ENCODE peak calls at places on chromosomes 16 and 17, in seven cellular contexts. N, M, I, A, C, F and D are unnamed samples. For H3K27me3, the result is how much of the 10 kb centered on the place peaks cover.

GRCh38 chr16:50591800-50592771 is 43.9 kb downstream of the NKD1 start:
- DNase-seq in N (peak), M (no peak), I (no peak), A (no peak), C (no peak), F (peak), D (no peak)

GRCh38 chr17:12789075-12789975 is at the start of gene ARHGAP44:
- DNase-seq in N (peak), M (peak), I (peak), A (peak), C (peak), F (peak), D (no peak)

GRCh38 chr16:86567701-86568571 is 1.3 kb downstream of the FOXC2 start:
- DNase-seq in N (peak), M (no peak), I (no peak), A (peak), C (peak), F (no peak), D (no peak)

GRCh38 chr17:81512560-81512983 is at the start of gene ACTG1:
- DNase-seq in N (peak), M (peak), I (peak), A (peak), C (peak), F (peak), D (peak)

GRCh38 chr16:81927561-81928185 is 83.6 kb downstream of the SDR42E1 start:
- DNase-seq in N (no peak), M (no peak), I (no peak), A (no peak), C (no peak), F (no peak), D (no peak)

GRCh38 chr17:73371285-73371684 is 59.5 kb upstream of the CDC42EP4 start:
- DNase-seq in N (no peak), M (no peak), I (no peak), A (peak), C (peak), F (no peak), D (peak)

GRCh38 chr17:78132086-78132676 is 1.6 kb downstream of the TMC8 start:
- DNase-seq in N (peak), M (no peak), I (peak), A (no peak), C (no peak), F (no peak), D (no peak)

GRCh38 chr16:3797473-3797872 is 80.1 kb upstream of the TRAP1 start:
- DNase-seq in N (no peak), M (no peak), I (no peak), A (no peak), C (no peak), F (no peak), D (no peak)

GRCh38 chr17:62703776-62704380 is 76.4 kb downstream of the MRC2 start:
- DNase-seq in N (peak), M (peak), I (peak), A (peak), C (peak), F (peak), D (no peak)

GRCh38 chr16:50616386-50616785 is 64.7 kb downstream of the SNX20 start:
- DNase-seq in N (no peak), M (no peak), I (no peak), A (no peak), C (peak), F (no peak), D (no peak)

GRCh38 chr16:19481291-19481690 is 40.6 kb downstream of the GDE1 start:
- DNase-seq in N (no peak), M (no peak), I (no peak), A (no peak), C (peak), F (no peak), D (no peak)

GRCh38 chr17:82865996-82866395 is 26.2 kb upstream of the ZNF750 start:
- DNase-seq in N (no peak), M (no peak), I (no peak), A (no peak), C (no peak), F (no peak), D (no peak)

GRCh38 chr17:82865274-82865673 is 25.5 kb upstream of the ZNF750 start:
- DNase-seq in N (peak), M (no peak), I (no peak), A (no peak), C (no peak), F (no peak), D (no peak)

GRCh38 chr17:82867763-82868325 is 28.0 kb upstream of the ZNF750 start:
- DNase-seq in N (peak), M (no peak), I (no peak), A (no peak), C (no peak), F (no peak), D (no peak)

GRCh38 chr17:82864721-82865240 is 25.0 kb upstream of the ZNF750 start:
- DNase-seq in N (peak), M (no peak), I (no peak), A (no peak), C (no peak), F (no peak), D (no peak)

GRCh38 chr17:82866521-82867214 is 26.8 kb upstream of the ZNF750 start:
- DNase-seq in N (peak), M (no peak), I (no peak), A (peak), C (peak), F (no peak), D (no peak)
- H3K4me3 ChIP-seq in N (no peak), M (no peak), I (no peak), A (no peak), C (no peak), F (no peak), D (no peak)

DNA sequence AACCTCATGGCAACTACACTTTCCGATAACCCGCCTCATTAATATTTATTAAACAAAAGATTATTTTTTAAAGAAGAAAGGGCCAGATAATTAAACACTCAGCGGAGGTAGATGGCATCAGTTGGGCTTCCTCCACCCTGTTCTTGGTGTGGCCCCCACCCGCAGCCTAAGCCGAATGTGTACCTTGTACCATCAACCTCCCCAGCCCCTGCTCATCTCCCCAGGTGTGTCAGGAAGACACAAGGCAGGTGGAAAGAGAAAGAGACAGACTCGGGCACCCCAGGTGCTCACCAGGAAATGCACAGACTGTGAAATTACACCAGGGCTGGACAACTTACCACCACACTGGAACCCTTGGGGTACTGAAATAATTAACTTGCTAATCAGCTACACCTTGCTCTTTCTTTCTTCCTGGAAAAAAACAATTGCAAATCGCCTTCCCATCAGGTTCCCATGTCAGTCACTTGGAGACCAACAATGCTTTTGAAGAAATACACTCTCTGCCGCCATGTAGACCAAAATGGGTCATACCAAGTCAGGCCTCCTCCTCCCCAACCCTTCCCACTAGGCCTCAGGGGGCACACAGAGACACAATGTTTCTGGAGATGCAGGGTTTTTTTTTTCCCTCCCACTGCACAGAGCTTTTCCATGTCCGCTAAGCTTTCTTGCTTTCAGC is 8.7 kb upstream of the LHX1 start:
- DNase-seq in N (no peak), M (no peak), I (no peak), A (no peak), C (no peak), F (no peak), D (no peak)
- H3K27me3 ChIP-seq in N (half or more), M (under half), I (under half), A (half or more), C (under half), F (half or more), D (half or more)

GRCh38 chr16:88760424-88761142 is 24.4 kb downstream of the PIEZO1 start:
- DNase-seq in N (no peak), M (no peak), I (no peak), A (no peak), C (no peak), F (no peak), D (no peak)
- H3K4me3 ChIP-seq in N (no peak), M (no peak), I (no peak), A (no peak), C (no peak), F (no peak), D (no peak)

GRCh38 chr17:49891694-49892389 is 44.0 kb upstream of the TAC4 start:
- DNase-seq in N (no peak), M (no peak), I (no peak), A (no peak), C (no peak), F (no peak), D (no peak)
- H3K27me3 ChIP-seq in N (half or more), M (under half), I (under half), A (under half), C (under half), F (under half), D (under half)

GRCh38 chr16:70713342-70713741 is 27.5 kb upstream of the MTSS2 start:
- DNase-seq in N (no peak), M (no peak), I (no peak), A (peak), C (no peak), F (no peak), D (no peak)

GRCh38 chr16:70713781-70714180 is 27.9 kb upstream of the MTSS2 start:
- DNase-seq in N (no peak), M (no peak), I (no peak), A (no peak), C (no peak), F (no peak), D (no peak)

GRCh38 chr16:70712359-70712758 is 26.5 kb upstream of the MTSS2 start:
- DNase-seq in N (no peak), M (no peak), I (no peak), A (no peak), C (no peak), F (no peak), D (no peak)

GRCh38 chr16:70711211-70711978 is 25.5 kb upstream of the MTSS2 start:
- DNase-seq in N (no peak), M (no peak), I (no peak), A (no peak), C (no peak), F (no peak), D (no peak)

DNA sequence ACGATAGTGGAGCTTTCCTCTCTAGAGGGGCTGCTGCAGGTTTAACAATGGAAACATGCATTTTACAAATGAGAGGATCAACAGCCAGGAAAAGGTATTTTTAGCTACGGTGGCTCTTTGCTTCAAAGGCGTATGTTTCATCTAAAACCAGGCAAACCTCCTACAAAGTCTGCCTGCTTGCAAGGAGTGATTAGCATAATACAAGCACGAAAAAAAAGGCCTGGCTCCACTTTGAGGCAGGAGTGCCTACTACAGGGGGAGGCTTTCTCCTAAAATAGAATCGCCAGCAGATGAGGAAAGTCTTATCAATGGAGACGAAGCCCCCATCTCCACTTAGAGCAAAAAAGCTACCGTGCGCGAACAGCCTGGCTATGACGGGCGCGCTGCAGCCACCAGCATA is 27.1 kb upstream of the MTSS2 start:
- DNase-seq in N (no peak), M (no peak), I (no peak), A (no peak), C (no peak), F (no peak), D (no peak)
- H3K4me3 ChIP-seq in N (no peak), M (no peak), I (no peak), A (no peak), C (no peak), F (no peak), D (no peak)

DNA sequence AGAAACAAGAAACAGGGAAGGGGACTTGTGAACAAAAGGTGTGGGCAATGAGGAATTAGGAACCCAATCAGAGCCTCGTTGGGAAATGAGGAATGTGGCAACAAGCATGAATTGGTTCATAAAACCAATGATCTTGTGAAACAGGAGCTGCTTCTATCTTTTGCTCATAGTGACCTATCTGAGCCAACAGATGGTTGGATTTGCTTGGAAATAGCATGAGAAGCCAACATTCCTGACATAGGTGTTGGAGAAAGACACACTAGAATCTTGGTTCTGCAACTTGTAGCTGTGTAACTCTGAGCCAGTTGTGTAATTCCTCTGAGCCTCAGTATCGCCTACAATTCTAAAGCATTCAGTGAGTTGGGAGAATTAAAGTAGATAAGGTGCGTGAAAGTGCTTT is 251.9 kb upstream of the AXIN2 start:
- DNase-seq in N (no peak), M (no peak), I (no peak), A (no peak), C (no peak), F (no peak), D (no peak)
- H3K27me3 ChIP-seq in N (under half), M (under half), I (under half), A (under half), C (under half), F (under half), D (under half)

GRCh38 chr17:49012893-49013255 is 15.7 kb downstream of the IGF2BP1 start:
- DNase-seq in N (no peak), M (no peak), I (no peak), A (no peak), C (no peak), F (no peak), D (no peak)

GRCh38 chr17:49015179-49015923 is 18.2 kb downstream of the IGF2BP1 start:
- DNase-seq in N (no peak), M (no peak), I (no peak), A (no peak), C (no peak), F (no peak), D (no peak)

GRCh38 chr17:49016775-49017463 is 19.7 kb downstream of the IGF2BP1 start:
- DNase-seq in N (no peak), M (peak), I (no peak), A (peak), C (peak), F (peak), D (no peak)

GRCh38 chr17:49015924-49016774 is 19.0 kb downstream of the IGF2BP1 start:
- DNase-seq in N (no peak), M (no peak), I (no peak), A (peak), C (peak), F (no peak), D (no peak)

DNA sequence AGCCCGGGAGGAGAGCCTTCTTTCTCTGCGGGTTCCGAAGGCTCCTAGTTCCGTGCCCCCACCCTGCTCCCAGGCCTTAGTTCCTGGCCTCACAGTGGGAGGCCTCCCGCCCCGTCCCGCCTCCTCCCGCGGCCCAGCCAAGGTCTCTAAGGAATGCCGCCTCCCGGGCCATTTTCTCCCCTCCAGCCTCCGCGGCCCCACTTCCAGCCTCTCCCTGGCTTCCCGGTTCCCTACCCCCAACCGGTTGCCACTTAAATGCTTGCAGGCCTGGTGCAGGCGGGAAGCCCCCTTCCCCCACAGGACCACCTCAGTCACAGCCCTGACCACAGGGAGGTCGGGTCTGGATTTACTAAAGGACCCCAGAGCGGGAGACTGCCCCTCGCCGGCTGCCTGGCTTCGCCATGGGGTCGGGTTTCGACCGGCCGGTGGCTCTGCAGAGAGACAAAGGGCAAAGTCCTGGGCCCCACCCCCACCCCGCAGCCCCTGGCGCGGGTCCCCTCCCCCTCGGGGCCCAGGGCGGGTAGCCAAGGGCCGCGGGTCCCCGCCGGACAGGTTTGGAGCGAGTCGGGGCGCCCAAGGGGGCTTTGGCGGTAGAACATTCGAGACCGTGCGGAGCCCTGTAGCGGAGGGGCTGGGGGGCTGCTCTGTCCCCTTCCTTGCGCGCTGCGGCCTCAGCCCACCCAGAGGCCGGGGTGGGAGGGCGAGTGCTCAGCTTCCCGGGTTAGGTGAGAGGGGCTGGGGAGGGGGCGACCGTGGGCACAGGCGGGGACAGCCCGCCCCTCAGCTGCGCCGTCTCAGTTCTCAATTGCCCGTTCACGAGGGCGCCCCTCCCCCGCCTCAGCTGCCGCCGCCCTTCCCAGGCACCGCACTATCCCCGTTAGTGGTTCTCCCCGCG is 16.4 kb downstream of the IGF2BP1 start:
- DNase-seq in N (no peak), M (no peak), I (no peak), A (peak), C (peak), F (no peak), D (no peak)
- H3K4me3 ChIP-seq in N (no peak), M (no peak), I (no peak), A (no peak), C (peak), F (no peak), D (peak)

GRCh38 chr17:74715144-74715543 is 2.4 kb upstream of the CD300LF start:
- DNase-seq in N (no peak), M (no peak), I (peak), A (no peak), C (peak), F (no peak), D (no peak)
- H3K27me3 ChIP-seq in N (under half), M (under half), I (under half), A (under half), C (under half), F (under half), D (under half)